ENCODE peak calls at places on chromosomes 5 and 9, in seven cellular contexts. U, T, I, G, Q, L and K are unnamed samples.

GRCh38 chr5:62333250-62333800 is 27.3 kb downstream of the KIF2A start:
- DNase-seq in U (no peak), T (no peak), L (no peak), Q (no peak), G (no peak), I (no peak), K (no peak)

GRCh38 chr9:2424564-2425153 is 196.9 kb upstream of the VLDLR start:
- DNase-seq in T (peak), U (peak), G (peak), I (no peak), Q (no peak), L (peak), K (peak)

GRCh38 chr5:147835386-147835798 is 3.9 kb upstream of the SPINK1 start:
- DNase-seq in U (no peak), Q (no peak), T (no peak), L (no peak), I (no peak), G (no peak), K (peak)

GRCh38 chr5:145775411-145775810 is 59.7 kb downstream of the PRELID2 start:
- DNase-seq in I (no peak), U (no peak), G (no peak), T (no peak), L (no peak), Q (no peak), K (no peak)

GRCh38 chr5:136020001-136020382 is 8.8 kb upstream of the TGFBI start:
- DNase-seq in U (no peak), L (no peak), T (no peak), G (no peak), Q (no peak), I (no peak), K (no peak)

GRCh38 chr5:134026521-134027202 is 21.9 kb upstream of the VDAC1 start:
- DNase-seq in U (peak), L (peak), Q (peak), I (no peak), T (peak), G (peak), K (peak)

GRCh38 chr9:125433461-125434001 is 171.9 kb downstream of the GAPVD1 start:
- DNase-seq in G (no peak), L (no peak), U (no peak), I (no peak), T (no peak), Q (no peak), K (no peak)

GRCh38 chr5:22258139-22258538 is 595.0 kb downstream of the CDH12 start:
- DNase-seq in Q (no peak), G (no peak), T (no peak), L (no peak), U (no peak), I (no peak), K (no peak)

GRCh38 chr5:151041577-151042268 is 21.3 kb downstream of the GPX3 start:
- DNase-seq in L (no peak), U (no peak), I (no peak), G (no peak), Q (no peak), T (no peak), K (no peak)

GRCh38 chr9:133998915-133999580 is 6.9 kb upstream of the VAV2 start:
- DNase-seq in Q (no peak), I (no peak), G (no peak), U (no peak), T (no peak), L (no peak), K (no peak)

GRCh38 chr5:65758546-65759144 is 36.6 kb downstream of the NLN start:
- DNase-seq in I (no peak), Q (no peak), T (no peak), L (no peak), U (no peak), G (no peak), K (no peak)

GRCh38 chr5:76325876-76326491 is 77.1 kb upstream of the IQGAP2 start:
- DNase-seq in L (no peak), T (no peak), G (no peak), I (no peak), Q (no peak), U (peak), K (no peak)

GRCh38 chr5:42462089-42462488 is 38.9 kb downstream of the GHR start:
- DNase-seq in U (no peak), G (no peak), T (no peak), L (no peak), I (no peak), Q (no peak), K (no peak)